ENCODE peak calls at places on chromosome 14, in five cellular contexts. L is GM12878; S is hepatocyte; N is tibial nerve; G is CD8-positive, alpha-beta memory T cell. V is an unnamed sample. For H3K4me1, the result is how much of the 10 kb centered on the place peaks cover.

GRCh38 chr14:75049731-75050201 is 1.5 kb downstream of the MLH3 start:
- DNase-seq in L (no peak), G (no peak), S (no peak), N (no peak), V (no peak)

GRCh38 chr14:50542941-50543418 is 10.6 kb upstream of the MAP4K5 start:
- DNase-seq in L (no peak), G (no peak), N (peak), S (peak), V (no peak)

GRCh38 chr14:91714805-91715204 is 17.1 kb downstream of the CATSPERB start:
- DNase-seq in N (no peak), L (no peak), G (peak), S (no peak), V (no peak)

GRCh38 chr14:50985816-50986396 is 41.6 kb upstream of the PYGL start:
- DNase-seq in S (no peak), G (no peak), L (no peak), N (no peak), V (no peak)

GRCh38 chr14:91154851-91155625 is 41.2 kb downstream of the DGLUCY start:
- DNase-seq in G (no peak), N (peak), L (no peak), S (peak), V (no peak)

GRCh38 chr14:100900837-100901390 is 2.6 kb downstream of the RTL1 start:
- DNase-seq in L (no peak), S (peak), G (no peak), N (no peak), V (peak)

GRCh38 chr14:90781876-90782275 is 34.4 kb downstream of the TTC7B start:
- DNase-seq in G (no peak), S (no peak), N (no peak), L (no peak), V (no peak)

GRCh38 chr14:67680121-67680602 is 5.7 kb upstream of the VTI1B start:
- DNase-seq in S (peak), N (no peak), G (no peak), L (peak), V (no peak)

GRCh38 chr14:93788557-93789365 is 476 bp upstream of the PRIMA1 start:
- DNase-seq in G (no peak), S (peak), L (no peak), N (no peak), V (peak)

GRCh38 chr14:50397461-50398196 is 948 bp upstream of the CDKL1 start:
- DNase-seq in S (no peak), N (peak), L (no peak), G (no peak), V (no peak)

GRCh38 chr14:104291123-104292000 is 153.0 kb downstream of the KIF26A start:
- DNase-seq in L (no peak), N (no peak), S (no peak), G (no peak), V (peak)

GRCh38 chr14:33307691-33308369 is 369.2 kb downstream of the NPAS3 start:
- DNase-seq in L (no peak), G (no peak), N (peak), S (no peak), V (no peak)

GRCh38 chr14:74875941-74876913 is at the start of gene PROX2:
- DNase-seq in G (peak), L (no peak), N (no peak), S (no peak), V (no peak)

GRCh38 chr14:104224516-104225281 is 86.3 kb downstream of the KIF26A start:
- DNase-seq in N (no peak), S (peak), G (no peak), L (no peak), V (no peak)

GRCh38 chr14:60998617-60999016 is 17.6 kb downstream of the SLC38A6 start:
- DNase-seq in S (no peak), N (no peak), L (no peak), G (no peak), V (no peak)

GRCh38 chr14:103130965-103131364 is 7.7 kb downstream of the TNFAIP2 start:
- DNase-seq in S (peak), G (no peak), N (no peak), L (no peak), V (no peak)

GRCh38 chr14:79764288-79764687 is 447.0 kb downstream of the DIO2 start:
- DNase-seq in S (peak), N (no peak), L (no peak), G (no peak), V (no peak)

GRCh38 chr14:19878029-19878642 is 3.2 kb downstream of the OR4K2 start:
- DNase-seq in G (no peak), S (no peak), N (no peak), L (no peak), V (no peak)

GRCh38 chr14:65431951-65432350 is 19.4 kb downstream of the FUT8 start:
- DNase-seq in L (no peak), N (no peak), G (no peak), S (no peak), V (no peak)

GRCh38 chr14:61077946-61078738 is 97.1 kb downstream of the SLC38A6 start:
- DNase-seq in G (no peak), L (no peak), S (no peak), N (no peak), V (no peak)

GRCh38 chr14:104105071-104105821 is 19.7 kb downstream of the ASPG start:
- DNase-seq in N (no peak), G (no peak), L (no peak), S (no peak), V (peak)

GRCh38 chr14:80564051-80564450 is 352.7 kb upstream of the DIO2 start:
- DNase-seq in N (no peak), G (no peak), L (no peak), S (no peak), V (no peak)

GRCh38 chr14:62158779-62159178 is 396.6 kb downstream of the SNAPC1 start:
- DNase-seq in L (no peak), N (no peak), S (no peak), G (no peak), V (no peak)

GRCh38 chr14:91286530-91286937 is 42.0 kb upstream of the GPR68 start:
- DNase-seq in L (peak), N (peak), G (peak), S (peak), V (peak)

GRCh38 chr14:59679872-59680271 is 103.3 kb upstream of the CCDC175 start:
- DNase-seq in L (no peak), N (peak), G (no peak), S (peak), V (no peak)

GRCh38 chr14:91888641-91889476 is 21.5 kb upstream of the TC2N start:
- DNase-seq in N (no peak), S (no peak), G (no peak), L (no peak), V (no peak)

GRCh38 chr14:98798099-98798498 is 473.9 kb downstream of the BCL11B start:
- DNase-seq in G (no peak), S (peak), N (no peak), L (no peak), V (no peak)

GRCh38 chr14:63362305-63362914 is 43.7 kb upstream of the GPHB5 start:
- DNase-seq in G (no peak), L (no peak), N (no peak), S (peak), V (no peak)

GRCh38 chr14:93049867-93050331 is 65.8 kb downstream of the ITPK1 start:
- DNase-seq in S (no peak), L (no peak), G (no peak), N (no peak), V (no peak)

DNA sequence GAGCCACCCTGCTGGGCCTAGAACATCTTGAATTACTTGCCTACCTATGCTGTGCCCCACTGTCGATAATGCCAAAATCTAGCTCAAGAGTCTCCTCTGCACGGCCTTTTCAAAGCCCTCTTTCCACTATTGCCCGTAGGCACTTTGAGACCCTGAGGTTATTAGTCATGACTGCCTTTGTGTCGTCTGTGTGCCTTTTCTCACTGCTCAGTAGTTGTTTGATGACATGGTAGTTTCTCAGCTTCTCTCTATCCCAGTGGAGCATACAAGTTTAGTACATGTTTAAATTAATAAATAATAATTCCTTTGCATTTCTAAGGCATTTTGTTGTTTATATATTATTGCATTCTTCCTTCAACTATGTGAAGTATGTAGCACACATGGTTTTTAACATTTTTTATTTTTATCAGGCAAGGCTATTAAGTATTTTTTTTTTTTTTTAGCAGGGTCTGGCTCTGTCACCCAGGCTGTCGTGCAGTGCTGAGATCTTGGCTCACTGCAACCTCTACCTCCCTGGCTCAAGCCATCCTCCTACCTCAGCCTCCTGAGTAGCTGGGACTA is 458.1 kb downstream of the PCNX1 start:
- DNase-seq in S (no peak), N (no peak), G (no peak), L (no peak), V (no peak)
- H3K4me1 ChIP-seq in S (under half), N (under half), G (under half), L (under half), V (under half)

DNA sequence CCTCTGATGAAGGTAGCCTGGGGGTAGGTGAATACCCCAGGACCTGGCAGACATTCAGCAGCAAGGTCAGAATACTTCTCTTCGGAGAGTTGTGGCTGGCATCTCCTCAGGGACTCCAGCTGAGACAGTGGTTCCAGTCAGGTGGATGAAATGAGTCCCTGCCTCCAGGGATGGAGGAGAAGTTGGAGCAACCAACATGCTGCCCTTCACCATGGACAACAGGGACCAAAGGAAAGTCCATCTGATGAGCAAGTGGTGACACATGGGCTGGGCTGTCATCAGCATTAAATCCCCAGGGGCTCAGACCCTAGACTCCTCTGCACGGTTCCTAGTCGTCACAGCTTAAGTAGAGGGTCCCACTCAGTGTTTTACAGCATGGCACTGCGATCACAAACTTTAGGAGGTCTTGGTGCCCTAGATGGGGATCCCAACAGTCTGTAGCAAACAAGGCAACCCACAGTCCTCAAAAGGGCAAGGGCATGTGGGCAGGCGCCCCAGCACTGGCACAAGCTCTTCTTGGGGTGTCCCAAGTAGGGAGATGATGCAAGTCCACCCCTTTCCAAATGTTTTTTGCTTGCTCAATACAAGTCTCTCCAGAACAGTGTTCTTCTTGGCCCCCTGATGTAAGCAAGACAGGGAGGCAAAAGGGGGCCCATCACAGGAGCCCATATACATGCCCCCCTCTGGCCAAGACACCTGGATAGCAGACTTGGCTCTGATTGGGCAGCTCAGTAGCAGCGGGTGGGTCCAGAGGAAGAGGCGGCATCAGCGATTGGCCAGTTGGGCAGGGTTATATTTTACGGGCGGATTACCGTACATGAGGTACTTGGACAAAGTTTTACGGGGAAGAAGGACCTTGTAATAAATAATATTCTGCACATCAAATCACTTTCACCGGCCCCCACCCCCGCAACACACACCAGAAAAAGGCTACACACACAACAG is 10.8 kb upstream of the CDH24 start:
- DNase-seq in N (no peak), S (no peak), L (no peak), G (no peak), V (no peak)
- H3K4me1 ChIP-seq in N (under half), S (under half), L (under half), G (under half), V (under half)

DNA sequence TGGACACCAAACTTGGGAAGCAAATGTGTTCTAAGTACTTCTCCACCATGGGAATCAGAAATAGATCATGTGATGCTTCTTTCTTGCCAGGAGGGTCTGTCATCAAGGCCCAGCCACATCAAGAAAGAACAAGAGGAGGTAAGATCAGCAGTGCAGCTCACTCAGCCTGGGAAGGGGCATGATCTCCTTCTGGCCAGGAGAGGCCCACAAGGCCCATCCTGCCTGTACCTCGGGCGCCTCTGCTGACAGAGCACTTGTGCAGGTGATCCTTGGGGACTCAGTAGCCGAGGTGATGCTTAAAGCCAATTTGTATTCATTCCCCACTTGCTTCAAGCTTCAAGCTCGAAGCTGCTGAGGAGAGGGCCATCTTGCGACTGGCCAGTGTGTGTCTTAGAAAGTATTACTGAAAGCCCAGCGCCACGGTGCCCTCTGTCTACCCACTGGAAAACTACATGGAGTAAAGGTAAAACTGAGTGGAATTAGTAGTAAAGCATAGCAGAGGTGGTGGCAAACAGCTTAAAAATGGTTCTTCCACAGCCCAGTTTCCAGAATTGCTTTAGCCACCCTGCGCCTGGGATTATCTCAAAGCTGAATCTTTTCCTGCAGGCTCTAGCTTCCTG is 26.2 kb downstream of the RTRAF start:
- DNase-seq in S (peak), G (no peak), L (no peak), N (no peak), V (no peak)
- H3K4me1 ChIP-seq in S (under half), G (under half), L (under half), N (under half), V (under half)

GRCh38 chr14:70366890-70367289 is 7.4 kb upstream of the COX16 start:
- DNase-seq in S (no peak), N (no peak), G (no peak), L (no peak), V (no peak)
- H3K4me1 ChIP-seq in S (under half), N (under half), G (under half), L (under half), V (under half)

GRCh38 chr14:77043984-77044485 is 15.5 kb upstream of the IRF2BPL start:
- DNase-seq in S (no peak), N (no peak), L (no peak), G (no peak), V (peak)
- H3K4me1 ChIP-seq in S (half or more), N (half or more), L (half or more), G (half or more), V (under half)

DNA sequence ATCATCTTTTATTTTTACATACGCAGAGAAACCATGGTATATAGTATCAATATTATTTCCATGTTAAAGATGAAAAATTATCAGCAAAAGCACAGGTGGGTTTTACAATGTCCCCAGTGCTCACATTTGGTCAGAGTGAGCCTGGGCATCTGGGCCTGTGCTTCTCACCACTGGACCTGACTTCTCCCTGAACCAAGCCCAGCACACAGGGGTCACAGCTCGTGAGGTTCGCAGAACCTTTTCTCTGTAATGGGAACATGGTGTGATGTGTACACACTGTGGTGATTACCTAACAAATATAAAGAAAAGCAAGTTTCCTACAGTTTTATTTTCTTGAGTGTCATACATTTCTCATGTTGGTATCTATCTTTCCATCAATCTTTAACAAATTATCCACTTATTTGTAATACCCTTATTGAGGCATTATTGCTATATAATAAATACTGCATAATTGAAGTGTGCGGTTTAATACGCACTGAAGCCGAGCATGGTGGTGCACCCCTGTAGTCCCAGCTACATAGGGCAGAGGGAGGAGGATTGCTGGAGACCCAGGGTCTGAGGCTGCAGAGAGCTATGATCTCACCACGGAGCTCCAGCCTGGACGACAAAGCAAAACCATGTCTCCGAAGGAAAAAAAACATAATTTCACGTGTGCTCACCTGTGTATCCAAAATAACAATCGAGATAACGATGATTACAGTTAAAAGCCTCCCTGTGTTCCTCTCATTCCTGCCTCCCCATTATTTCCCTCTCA is 743.2 kb downstream of the TMEM121 start:
- DNase-seq in L (no peak), S (no peak), N (no peak), G (no peak), V (no peak)
- H3K4me1 ChIP-seq in L (under half), S (under half), N (under half), G (under half), V (under half)

GRCh38 chr14:52351191-52351560 is 37.1 kb downstream of the PTGER2 start:
- DNase-seq in G (no peak), S (peak), N (no peak), L (no peak), V (no peak)
- H3K4me1 ChIP-seq in G (half or more), S (under half), N (under half), L (under half), V (under half)

GRCh38 chr14:36055681-36056225 is 120.8 kb downstream of the PTCSC3 start:
- DNase-seq in G (no peak), S (no peak), N (no peak), L (no peak), V (no peak)
- H3K4me1 ChIP-seq in G (under half), S (under half), N (under half), L (under half), V (under half)

GRCh38 chr14:96512602-96513397 is 10.6 kb downstream of the PAPOLA start:
- DNase-seq in S (no peak), N (no peak), G (no peak), L (no peak), V (no peak)

GRCh38 chr14:96511146-96511545 is 9.0 kb downstream of the PAPOLA start:
- DNase-seq in S (no peak), G (no peak), N (no peak), L (no peak), V (no peak)

GRCh38 chr14:96509457-96510090 is 7.4 kb downstream of the PAPOLA start:
- DNase-seq in L (no peak), N (no peak), G (no peak), S (no peak), V (no peak)

GRCh38 chr14:96512122-96512521 is 9.9 kb downstream of the PAPOLA start:
- DNase-seq in S (no peak), L (no peak), G (no peak), N (no peak), V (no peak)

DNA sequence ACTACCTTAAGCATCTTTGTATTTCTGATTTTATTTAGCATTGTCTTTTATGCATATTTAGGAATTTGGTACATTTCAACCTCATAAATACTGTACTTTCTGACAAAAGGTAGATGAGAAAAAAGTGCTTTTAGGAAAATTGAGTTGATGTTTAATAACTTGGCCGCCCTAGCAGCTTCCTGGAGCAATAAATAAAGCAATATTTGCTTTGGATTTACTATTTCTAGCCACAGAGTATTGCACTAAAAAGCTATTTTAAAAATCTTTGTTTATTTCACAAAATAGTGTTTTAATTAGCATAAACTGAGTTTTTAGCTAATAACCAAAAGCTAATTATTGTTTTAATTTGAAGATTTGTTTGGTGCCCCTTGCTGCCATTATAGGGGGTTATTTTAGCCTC is 9.5 kb downstream of the PAPOLA start:
- DNase-seq in S (no peak), G (no peak), N (no peak), L (no peak), V (no peak)
- H3K4me1 ChIP-seq in S (half or more), G (half or more), N (under half), L (under half), V (under half)

GRCh38 chr14:77032854-77033621 is 4.5 kb upstream of the IRF2BPL start:
- DNase-seq in S (peak), N (peak), G (peak), L (no peak), V (peak)
- H3K4me1 ChIP-seq in S (half or more), N (half or more), G (half or more), L (half or more), V (under half)